ENCODE peak calls at places on chromosome 14, in ten cellular contexts. H is NCI-H1436; Y is osteocyte; V is cardiac fibroblast; U is renal cortical epithelial cell; G is heart left ventricle; X is MCF 10A; F is naive thymus-derived CD8-positive, alpha-beta T cell; B is DMS153; J is WTC11. W is an unnamed sample.

GRCh38 chr14:35533357-35534129 is 421 bp upstream of the INSM2 start:
- DNase-seq in B (peak), G (peak), F (peak), J (peak), H (peak), X (peak), U (no peak), V (peak), Y (peak), W (no peak)

GRCh38 chr14:94097091-94097490 is 13.4 kb upstream of the IFI27 start:
- DNase-seq in J (no peak), U (peak), B (no peak), H (no peak), X (no peak), G (no peak), F (no peak), V (no peak), Y (no peak), W (no peak)

GRCh38 chr14:39229222-39229543 is 4.5 kb upstream of the MIA2 start:
- DNase-seq in J (no peak), V (peak), X (no peak), U (no peak), Y (no peak), H (no peak), F (peak), G (no peak), B (no peak), W (no peak)

GRCh38 chr14:31505411-31505810 is 17.6 kb upstream of the GPR33 start:
- DNase-seq in Y (no peak), V (peak), F (no peak), B (no peak), J (no peak), X (no peak), H (no peak), U (peak), G (no peak), W (no peak)

GRCh38 chr14:92368001-92368400 is 45.0 kb downstream of the SLC24A4 start:
- DNase-seq in G (no peak), J (no peak), Y (no peak), U (no peak), B (no peak), F (no peak), X (no peak), V (no peak), H (no peak), W (no peak)

GRCh38 chr14:35821546-35822411 is 4.4 kb upstream of the BRMS1L start:
- DNase-seq in J (no peak), U (peak), F (no peak), G (no peak), X (peak), B (no peak), H (peak), Y (no peak), V (peak), W (peak)

GRCh38 chr14:26163761-26164160 is 434.1 kb downstream of the NOVA1 start:
- DNase-seq in X (no peak), B (peak), G (no peak), J (no peak), F (no peak), U (peak), Y (no peak), H (no peak), V (peak), W (no peak)

GRCh38 chr14:26286806-26287205 is 311.0 kb downstream of the NOVA1 start:
- DNase-seq in X (no peak), V (peak), G (no peak), Y (no peak), F (no peak), J (no peak), H (no peak), B (no peak), U (peak), W (no peak)

GRCh38 chr14:74898083-74898482 is 16.4 kb downstream of the DLST start:
- DNase-seq in G (no peak), B (no peak), Y (no peak), V (no peak), H (no peak), U (no peak), F (no peak), J (no peak), X (no peak), W (no peak)

GRCh38 chr14:95498622-95499353 is 17.7 kb downstream of the SYNE3 start:
- DNase-seq in B (no peak), X (no peak), Y (no peak), G (peak), U (peak), V (no peak), F (no peak), H (no peak), J (no peak), W (no peak)

GRCh38 chr14:103372552-103373304 is 12.5 kb upstream of the MARK3 start:
- DNase-seq in G (no peak), J (no peak), X (peak), V (peak), Y (no peak), F (no peak), B (no peak), U (peak), H (no peak), W (no peak)

GRCh38 chr14:90611501-90611900 is 204.7 kb downstream of the TTC7B start:
- DNase-seq in F (no peak), B (no peak), H (no peak), U (no peak), G (no peak), Y (no peak), J (no peak), V (no peak), X (no peak), W (no peak)

GRCh38 chr14:103927566-103927965 is 690 bp upstream of the TDRD9 start:
- DNase-seq in J (no peak), U (no peak), G (no peak), V (no peak), H (no peak), Y (no peak), F (no peak), B (no peak), X (no peak), W (no peak)

GRCh38 chr14:104770072-104770579 is 17.2 kb downstream of the SIVA1 start:
- DNase-seq in Y (no peak), J (no peak), X (no peak), G (no peak), B (no peak), F (no peak), V (no peak), U (no peak), H (no peak), W (no peak)

GRCh38 chr14:50060871-50061663 is 55.3 kb downstream of the VCPKMT start:
- DNase-seq in X (peak), B (no peak), Y (no peak), F (no peak), G (peak), U (peak), H (no peak), J (no peak), V (peak), W (peak)

GRCh38 chr14:56310643-56311042 is 192.4 kb downstream of the PELI2 start:
- DNase-seq in F (no peak), H (no peak), G (no peak), B (no peak), U (no peak), Y (no peak), J (no peak), V (peak), X (peak), W (no peak)

GRCh38 chr14:92425101-92425500 is 88.5 kb upstream of the RIN3 start:
- DNase-seq in H (no peak), V (peak), X (peak), U (peak), F (no peak), G (no peak), B (no peak), J (no peak), Y (no peak), W (no peak)

GRCh38 chr14:52314521-52315354 is 626 bp downstream of the PTGER2 start:
- DNase-seq in H (no peak), V (peak), B (no peak), F (peak), Y (no peak), X (no peak), G (peak), U (no peak), J (peak), W (no peak)

GRCh38 chr14:38248629-38249028 is 7.3 kb downstream of the CLEC14A start:
- DNase-seq in B (no peak), V (no peak), Y (no peak), X (peak), F (no peak), H (no peak), J (no peak), U (no peak), G (no peak), W (no peak)

GRCh38 chr14:102264355-102264754 is 40.6 kb downstream of the MOK start:
- DNase-seq in U (no peak), J (no peak), G (peak), F (no peak), B (no peak), X (no peak), Y (no peak), V (peak), H (no peak), W (no peak)

GRCh38 chr14:90556050-90556477 is 159.2 kb downstream of the CALM1 start:
- DNase-seq in U (peak), G (peak), H (no peak), X (no peak), Y (no peak), B (no peak), F (no peak), V (no peak), J (peak), W (no peak)

GRCh38 chr14:23345987-23346692 is 6.5 kb downstream of the SLC22A17 start:
- DNase-seq in J (no peak), V (no peak), H (no peak), X (no peak), U (no peak), F (no peak), B (no peak), G (no peak), Y (no peak), W (no peak)

GRCh38 chr14:103074699-103075341 is 9.2 kb upstream of the LBHD2 start:
- DNase-seq in U (peak), J (no peak), F (peak), Y (no peak), V (no peak), B (no peak), H (no peak), G (peak), X (no peak), W (no peak)

GRCh38 chr14:80867091-80867490 is 74.4 kb downstream of the CEP128 start:
- DNase-seq in J (no peak), H (no peak), Y (no peak), X (no peak), V (no peak), F (no peak), B (no peak), U (no peak), G (no peak), W (no peak)

GRCh38 chr14:55599250-55599879 is 19.4 kb downstream of the KTN1 start:
- DNase-seq in F (no peak), H (no peak), B (peak), G (peak), Y (no peak), J (no peak), V (peak), X (peak), U (peak), W (no peak)

GRCh38 chr14:99758915-99759545 is 34.2 kb upstream of the EML1 start:
- DNase-seq in U (no peak), B (no peak), G (no peak), H (no peak), F (no peak), J (no peak), X (no peak), Y (no peak), V (no peak), W (no peak)

GRCh38 chr14:57291692-57292647 is 23.2 kb downstream of the AP5M1 start:
- DNase-seq in V (no peak), Y (no peak), X (no peak), G (no peak), J (no peak), U (no peak), H (no peak), F (no peak), B (no peak), W (no peak)

GRCh38 chr14:95217391-95217900 is 60.1 kb upstream of the DICER1 start:
- DNase-seq in F (no peak), B (no peak), U (no peak), V (peak), J (no peak), G (no peak), Y (no peak), X (no peak), H (no peak), W (no peak)

GRCh38 chr14:95519699-95520098 is 3.2 kb upstream of the SYNE3 start:
- DNase-seq in X (peak), H (no peak), B (no peak), Y (no peak), V (peak), J (no peak), U (peak), G (peak), F (peak), W (peak)

GRCh38 chr14:55915464-55915863 is 202.7 kb upstream of the PELI2 start:
- DNase-seq in G (no peak), Y (no peak), U (peak), J (no peak), B (no peak), H (no peak), V (peak), F (no peak), X (no peak), W (no peak)

GRCh38 chr14:77648520-77649200 is 32.2 kb upstream of the SPTLC2 start:
- DNase-seq in Y (no peak), U (no peak), X (no peak), G (no peak), F (no peak), V (no peak), H (no peak), J (no peak), B (no peak), W (no peak)

GRCh38 chr14:98592611-98593170 is 679.3 kb downstream of the BCL11B start:
- DNase-seq in Y (peak), U (no peak), H (no peak), J (no peak), G (no peak), V (no peak), X (no peak), F (no peak), B (no peak), W (no peak)

GRCh38 chr14:70033561-70033960 is 154.3 kb downstream of the SMOC1 start:
- DNase-seq in J (no peak), V (no peak), Y (no peak), X (no peak), F (no peak), G (no peak), H (no peak), U (no peak), B (no peak), W (no peak)

GRCh38 chr14:92759300-92759678 is 10.9 kb upstream of the LGMN start:
- DNase-seq in H (no peak), Y (no peak), G (no peak), X (peak), B (no peak), U (peak), V (peak), J (peak), F (no peak), W (no peak)

GRCh38 chr14:53391156-53391555 is 238.0 kb upstream of the DDHD1 start:
- DNase-seq in J (no peak), Y (no peak), H (no peak), F (no peak), V (peak), B (no peak), X (peak), G (peak), U (peak), W (no peak)

GRCh38 chr14:79602023-79602422 is 609.3 kb downstream of the DIO2 start:
- DNase-seq in H (no peak), V (no peak), J (no peak), Y (no peak), U (no peak), G (no peak), B (no peak), X (no peak), F (no peak), W (no peak)